ENCODE peak calls at places on chromosomes 1 and 21, in nine cellular contexts. B is KBM-7, W is ELF-1, O is AG10803, R is HEK293T, H is T follicular helper cell, V is T-helper 1 cell, U is fibroblast of lung, N is DND-41. E is an unnamed sample.

GRCh38 chr21:17387030-17387617 is 125.7 kb upstream of the CXADR start:
- DNase-seq in B (peak), W (peak), O (peak), R (peak), H (peak), V (no peak), U (peak), N (peak), E (no peak)

GRCh38 chr1:30405631-30406212 is 317.7 kb downstream of the MATN1 start:
- DNase-seq in B (no peak), W (no peak), O (no peak), R (no peak), H (no peak), V (no peak), U (no peak), N (no peak), E (no peak)

GRCh38 chr21:42680429-42680828 is 27.0 kb downstream of the PDE9A start:
- DNase-seq in B (no peak), W (no peak), O (no peak), R (no peak), H (no peak), V (no peak), U (no peak), N (no peak), E (no peak)

GRCh38 chr1:219883400-219884332 is 44.7 kb downstream of the SLC30A10 start:
- DNase-seq in B (no peak), W (peak), O (no peak), R (peak), H (no peak), V (no peak), U (no peak), N (no peak), E (no peak)

GRCh38 chr21:32256873-32257620 is 21.8 kb downstream of the MIS18A start:
- DNase-seq in B (no peak), W (no peak), O (peak), R (no peak), H (no peak), V (no peak), U (peak), N (no peak), E (no peak)

GRCh38 chr1:42209516-42210370 is 45.2 kb upstream of the GUCA2A start:
- DNase-seq in B (no peak), W (peak), O (no peak), R (no peak), H (no peak), V (no peak), U (no peak), N (no peak), E (no peak)

GRCh38 chr21:18443686-18444085 is 40.1 kb upstream of the TMPRSS15 start:
- DNase-seq in B (peak), W (no peak), O (no peak), R (no peak), H (no peak), V (no peak), U (no peak), N (peak), E (no peak)

GRCh38 chr1:235642021-235642942 is 7.3 kb downstream of the GNG4 start:
- DNase-seq in B (peak), W (peak), O (no peak), R (no peak), H (peak), V (peak), U (peak), N (peak), E (peak)

GRCh38 chr1:183871142-183871541 is 66.2 kb downstream of the RGL1 start:
- DNase-seq in B (no peak), W (no peak), O (peak), R (no peak), H (no peak), V (no peak), U (peak), N (no peak), E (no peak)

GRCh38 chr1:78038071-78038470 is 7.7 kb upstream of the GIPC2 start:
- DNase-seq in B (no peak), W (no peak), O (peak), R (no peak), H (no peak), V (no peak), U (no peak), N (no peak), E (no peak)

GRCh38 chr1:223776826-223777454 is 64.6 kb downstream of the CAPN2 start:
- DNase-seq in B (no peak), W (no peak), O (no peak), R (no peak), H (no peak), V (no peak), U (no peak), N (no peak), E (no peak)

GRCh38 chr1:44907909-44908308 is 64.9 kb upstream of the PTCH2 start:
- DNase-seq in B (no peak), W (no peak), O (no peak), R (no peak), H (no peak), V (no peak), U (no peak), N (no peak), E (no peak)

GRCh38 chr1:84940481-84940880 is 47.5 kb upstream of the LPAR3 start:
- DNase-seq in B (no peak), W (no peak), O (no peak), R (no peak), H (no peak), V (no peak), U (peak), N (no peak), E (no peak)

GRCh38 chr1:43282220-43283195 is 2.9 kb downstream of the C1orf210 start:
- DNase-seq in B (no peak), W (no peak), O (no peak), R (no peak), H (no peak), V (no peak), U (no peak), N (no peak), E (no peak)

GRCh38 chr21:34679056-34679455 is 10.3 kb downstream of the CLIC6 start:
- DNase-seq in B (peak), W (no peak), O (no peak), R (no peak), H (no peak), V (no peak), U (no peak), N (no peak), E (no peak)

GRCh38 chr1:94095112-94095637 is 25.8 kb downstream of the ABCA4 start:
- DNase-seq in B (no peak), W (no peak), O (peak), R (peak), H (no peak), V (no peak), U (peak), N (no peak), E (no peak)

GRCh38 chr1:159071970-159072582 is 4.5 kb downstream of the AIM2 start:
- DNase-seq in B (peak), W (no peak), O (peak), R (peak), H (no peak), V (no peak), U (peak), N (no peak), E (no peak)

GRCh38 chr1:180926164-180926981 is 13.7 kb downstream of the KIAA1614 start:
- DNase-seq in B (peak), W (no peak), O (peak), R (no peak), H (no peak), V (no peak), U (peak), N (peak), E (no peak)

GRCh38 chr1:168676029-168676812 is 52.8 kb downstream of the DPT start:
- DNase-seq in B (no peak), W (no peak), O (no peak), R (no peak), H (no peak), V (no peak), U (peak), N (no peak), E (no peak)

GRCh38 chr1:33342041-33342723 is 21.3 kb upstream of the A3GALT2 start:
- DNase-seq in B (no peak), W (peak), O (peak), R (no peak), H (no peak), V (no peak), U (peak), N (no peak), E (no peak)